ENCODE peak calls at places on chromosomes 11 and 22, in four cellular contexts. One of them, this sample, is unnamed.

GRCh38 chr22:42717197-42717967 is 3.3 kb downstream of the A4GALT start:
- DNase-seq in choroid plexus epithelial cell: no peak
- DNase-seq in ACHN: no peak
- DNase-seq in renal cortical epithelial cell: peak
- DNase-seq in this sample: no peak

GRCh38 chr11:121323208-121323607 is 30.6 kb downstream of the SC5D start:
- DNase-seq in choroid plexus epithelial cell: no peak
- DNase-seq in ACHN: no peak
- DNase-seq in renal cortical epithelial cell: no peak
- DNase-seq in this sample: no peak

GRCh38 chr11:128551641-128552335 is 35.6 kb downstream of the ETS1 start:
- DNase-seq in choroid plexus epithelial cell: no peak
- DNase-seq in ACHN: no peak
- DNase-seq in renal cortical epithelial cell: no peak
- DNase-seq in this sample: no peak

GRCh38 chr11:22626573-22627239 is 1.1 kb upstream of the FANCF start:
- DNase-seq in choroid plexus epithelial cell: no peak
- DNase-seq in ACHN: no peak
- DNase-seq in renal cortical epithelial cell: no peak
- DNase-seq in this sample: no peak

GRCh38 chr22:21450858-21451331 is 16.3 kb upstream of the TMEM191C start:
- DNase-seq in choroid plexus epithelial cell: no peak
- DNase-seq in ACHN: no peak
- DNase-seq in renal cortical epithelial cell: no peak
- DNase-seq in this sample: no peak

GRCh38 chr11:46675288-46675851 is 25.0 kb downstream of the ARHGAP1 start:
- DNase-seq in choroid plexus epithelial cell: peak
- DNase-seq in ACHN: peak
- DNase-seq in renal cortical epithelial cell: peak
- DNase-seq in this sample: no peak

GRCh38 chr22:37726240-37726887 is 29.5 kb downstream of the TRIOBP start:
- DNase-seq in choroid plexus epithelial cell: peak
- DNase-seq in ACHN: no peak
- DNase-seq in renal cortical epithelial cell: peak
- DNase-seq in this sample: no peak

GRCh38 chr11:35089724-35090505 is 49.1 kb upstream of the CD44 start:
- DNase-seq in choroid plexus epithelial cell: no peak
- DNase-seq in ACHN: no peak
- DNase-seq in renal cortical epithelial cell: no peak
- DNase-seq in this sample: no peak

GRCh38 chr11:17528181-17528691 is 16.0 kb downstream of the USH1C start:
- DNase-seq in choroid plexus epithelial cell: peak
- DNase-seq in ACHN: peak
- DNase-seq in renal cortical epithelial cell: peak
- DNase-seq in this sample: no peak

GRCh38 chr11:42311504-42311903 is 852.1 kb upstream of the LRRC4C start:
- DNase-seq in choroid plexus epithelial cell: no peak
- DNase-seq in ACHN: no peak
- DNase-seq in renal cortical epithelial cell: no peak
- DNase-seq in this sample: no peak

GRCh38 chr11:16011396-16011795 is 344.9 kb downstream of the SOX6 start:
- DNase-seq in choroid plexus epithelial cell: no peak
- DNase-seq in ACHN: no peak
- DNase-seq in renal cortical epithelial cell: peak
- DNase-seq in this sample: no peak

This sample was measured in cardiac septum.